ENCODE peak calls at places on chromosomes 11 and 22, in six cellular contexts. U is gastrocnemius medialis, A is stomach, G is HFF-Myc, F is dorsolateral prefrontal cortex, R is right atrium auricular region. I is an unnamed sample.

GRCh38 chr11:120432056-120433018 is 79.2 kb upstream of the GRIK4 start:
- DNase-seq in A (no peak), R (no peak), G (peak; percentile 98), F (no peak), U (peak; percentile 48), I (no peak)

GRCh38 chr22:29917052-29917902 is 34.3 kb downstream of the MTMR3 start:
- DNase-seq in R (peak; percentile 67), A (no peak), G (no peak), F (no peak), U (peak; percentile 79), I (peak; percentile 52)

GRCh38 chr11:118263694-118264567 is at the start of gene MPZL2:
- DNase-seq in A (peak; percentile 85), U (no peak), F (no peak), R (no peak), G (no peak), I (peak; percentile 23)

GRCh38 chr22:44309137-44309536 is 3.6 kb downstream of the SHISAL1 start:
- DNase-seq in R (peak; percentile 83), A (no peak), F (no peak), U (no peak), G (peak; percentile 73), I (no peak)

GRCh38 chr22:22948651-22949611 is 61.3 kb downstream of the IGLL5 start:
- DNase-seq in F (no peak), R (peak; percentile 42), G (no peak), A (no peak), U (no peak), I (no peak)

GRCh38 chr11:57741132-57742086 is at the start of gene SELENOH:
- DNase-seq in G (peak; percentile 95), A (peak; percentile 95), R (peak; percentile 98), F (peak; percentile 96), U (peak; percentile 95), I (peak; percentile 97)

GRCh38 chr11:78082146-78082545 is 2.5 kb upstream of the NDUFC2 start:
- DNase-seq in R (no peak), U (no peak), G (no peak), A (no peak), F (no peak), I (no peak)

GRCh38 chr11:61967924-61968757 is 707 bp upstream of the FTH1 start:
- DNase-seq in R (peak; percentile 63), U (no peak), F (no peak), A (peak; percentile 49), G (no peak), I (no peak)

GRCh38 chr11:77179048-77179447 is 51.0 kb downstream of the MYO7A start:
- DNase-seq in A (no peak), G (no peak), F (no peak), U (no peak), R (no peak), I (peak; percentile 35)

GRCh38 chr11:68709064-68709463 is 24.7 kb downstream of the GAL start:
- DNase-seq in R (no peak), F (no peak), A (no peak), U (no peak), G (no peak), I (no peak)

GRCh38 chr11:36399236-36399635 is 103.1 kb downstream of the PRR5L start:
- DNase-seq in R (no peak), A (no peak), U (no peak), G (no peak), F (no peak), I (no peak)

GRCh38 chr11:118916842-118917388 is 8.8 kb downstream of the BCL9L start:
- DNase-seq in R (peak; percentile 85), U (peak; percentile 69), G (no peak), F (no peak), A (no peak), I (peak; percentile 87)

GRCh38 chr11:35791088-35791958 is 128.7 kb downstream of the TRIM44 start:
- DNase-seq in A (no peak), U (no peak), R (no peak), G (no peak), F (no peak), I (no peak)

GRCh38 chr11:6992457-6993431 is 27.4 kb downstream of the ZNF214 start:
- DNase-seq in G (peak; percentile 94), F (no peak), R (no peak), U (no peak), A (no peak), I (no peak)

GRCh38 chr11:21707116-21707769 is 485.6 kb upstream of the ANO5 start:
- DNase-seq in R (no peak), F (no peak), A (no peak), G (no peak), U (no peak), I (no peak)

GRCh38 chr11:117182551-117182935 is 4.0 kb downstream of the SIDT2 start:
- DNase-seq in U (no peak), R (no peak), F (peak; percentile 31), G (no peak), A (peak; percentile 24), I (peak; percentile 6)

GRCh38 chr11:120057595-120058581 is 80.0 kb downstream of the TRIM29 start:
- DNase-seq in A (no peak), G (no peak), F (no peak), R (peak; percentile 47), U (no peak), I (no peak)

GRCh38 chr11:129896062-129896461 is 684 bp upstream of the NFRKB start:
- DNase-seq in F (no peak), U (no peak), G (no peak), R (no peak), A (no peak), I (peak; percentile 34)

GRCh38 chr22:47160141-47160541 is 397.7 kb downstream of the TBC1D22A start:
- DNase-seq in G (no peak), A (no peak), F (peak; percentile 35), U (no peak), R (no peak), I (no peak)

GRCh38 chr22:17235149-17235655 is 16.0 kb upstream of the ADA2 start:
- DNase-seq in R (no peak), F (no peak), U (no peak), G (no peak), A (no peak), I (no peak)
- H3K4me3 ChIP-seq in R (no peak overlapping the region), F (no peak overlapping the region), U (no peak overlapping the region), G (no peak overlapping the region), A (no peak overlapping the region), I (no peak overlapping the region)

GRCh38 chr11:1571760-1572199 is 291 bp downstream of the DUSP8 start:
- DNase-seq in A (no peak), F (no peak), R (no peak), U (no peak), G (no peak), I (no peak)
- H3K4me3 ChIP-seq in A (peak overlapping the region; percentile 61), F (peak overlapping the region; percentile 83), R (peak overlapping the region; percentile 72), U (peak overlapping the region; percentile 54), G (peak overlapping the region; percentile 45), I (peak overlapping the region; percentile 65)

DNA sequence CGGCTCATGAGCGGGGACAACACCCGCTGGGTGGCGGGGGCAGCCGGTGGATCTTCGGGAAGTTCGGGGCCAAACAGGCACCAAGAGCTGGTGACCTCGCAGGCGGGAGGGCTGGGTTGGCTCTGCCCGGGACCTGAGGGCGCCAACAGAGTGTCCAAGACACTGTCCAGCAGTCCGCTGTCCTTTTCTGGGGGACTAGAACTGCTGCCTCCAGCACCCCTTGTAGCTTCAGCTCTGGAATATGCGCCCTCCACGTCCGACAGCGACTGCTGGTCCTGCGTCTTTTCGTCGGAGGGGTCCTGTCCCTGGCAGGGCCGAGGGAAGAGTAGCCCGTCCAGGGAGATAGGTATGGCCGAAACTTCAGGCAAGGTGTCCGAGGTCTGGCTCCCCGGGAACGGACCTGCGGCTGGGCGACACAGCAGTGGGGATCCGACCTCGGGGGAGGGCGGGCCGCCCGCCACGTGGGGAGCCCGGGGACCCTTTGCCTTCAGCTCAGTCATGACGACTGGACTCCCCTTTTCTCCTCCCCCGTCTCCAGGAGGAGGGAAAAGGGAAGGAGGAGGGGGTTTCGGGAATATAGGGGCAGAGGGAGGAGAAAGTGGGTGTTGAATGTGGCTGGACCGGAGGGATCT is 926 bp downstream of the PGR start:
- DNase-seq in G (no peak), U (no peak), R (no peak), A (no peak), F (no peak), I (no peak)
- H3K4me3 ChIP-seq in G (no peak overlapping the region), U (peak overlapping the region; percentile 47), R (peak overlapping the region; percentile 75), A (peak overlapping the region; percentile 67), F (peak overlapping the region; percentile 67), I (peak overlapping the region; percentile 69)

DNA sequence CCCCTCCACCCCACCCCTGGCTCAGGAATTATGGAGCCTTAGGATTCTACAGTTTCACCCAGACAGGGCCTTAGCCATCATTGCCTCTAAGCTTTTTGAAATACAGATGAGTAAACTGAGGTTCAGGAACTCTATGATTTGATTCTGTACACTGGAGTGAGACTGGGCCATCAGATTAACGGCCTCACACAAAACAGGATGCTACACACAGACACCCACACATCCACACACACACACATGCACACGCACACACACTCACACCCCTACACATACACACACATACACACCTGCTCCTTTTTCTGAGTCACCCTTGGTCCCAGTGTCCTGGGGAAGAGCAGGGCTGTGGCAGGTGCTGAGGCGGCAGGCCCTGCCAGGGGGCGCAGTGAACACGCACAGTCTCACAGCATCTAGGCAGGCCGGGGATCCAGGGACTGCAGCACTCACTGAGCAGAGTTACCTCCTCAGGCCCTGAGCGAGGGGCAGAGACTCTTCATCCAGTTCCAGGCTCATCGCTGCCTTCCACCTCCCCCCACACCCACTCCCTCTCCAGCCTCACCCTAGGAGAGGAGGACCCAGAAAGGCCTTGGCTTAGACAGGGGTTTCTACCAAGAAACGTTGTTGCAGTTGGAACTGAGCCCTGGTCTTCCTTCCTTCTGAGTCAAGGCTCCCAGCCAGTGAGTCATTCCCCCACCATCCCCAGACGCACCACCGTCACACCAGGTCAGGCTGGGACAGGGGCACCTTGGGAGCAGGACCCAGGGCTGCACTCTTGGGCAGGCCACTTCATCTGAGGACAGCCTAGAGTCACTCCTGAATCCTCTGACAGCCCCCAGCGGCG is 89.8 kb upstream of the PARVA start:
- DNase-seq in F (no peak), A (peak; percentile 26), U (peak; percentile 55), G (peak; percentile 86), R (peak; percentile 89), I (peak; percentile 72)
- H3K4me3 ChIP-seq in F (no peak overlapping the region), A (no peak overlapping the region), U (no peak overlapping the region), G (peak overlapping the region; percentile 4), R (no peak overlapping the region), I (no peak overlapping the region)

GRCh38 chr22:32175751-32176644 is 16.9 kb upstream of the C22orf42 start:
- DNase-seq in U (no peak), A (no peak), R (peak; percentile 42), F (no peak), G (no peak), I (no peak)
- H3K4me3 ChIP-seq in U (no peak overlapping the region), A (no peak overlapping the region), R (peak overlapping the region; percentile 32), F (peak overlapping the region; percentile 60), G (no peak overlapping the region), I (peak overlapping the region; percentile 26)